ENCODE peak calls at places on chromosomes 12 and 14, in six cellular contexts. O is erythroblast, R is NCI-H510A, A is HS-27A, P is EL, M is putamen. F is an unnamed sample.

GRCh38 chr12:51855586-51856428 is 7.3 kb upstream of the FIGNL2 start:
- DNase-seq in R (no peak), P (peak), M (no peak), O (no peak), A (no peak), F (no peak)

GRCh38 chr12:6494968-6495367 is 1.1 kb downstream of the NCAPD2 start:
- DNase-seq in P (peak), R (no peak), A (no peak), M (no peak), O (peak), F (no peak)

GRCh38 chr12:56413392-56413791 is 35.8 kb downstream of the TIMELESS start:
- DNase-seq in M (no peak), P (no peak), O (no peak), A (no peak), R (no peak), F (no peak)

GRCh38 chr12:71591601-71592000 is 72.0 kb downstream of the ZFC3H1 start:
- DNase-seq in O (no peak), P (no peak), R (no peak), A (no peak), M (no peak), F (no peak)

GRCh38 chr12:42447371-42447786 is 121.4 kb downstream of the PPHLN1 start:
- DNase-seq in P (no peak), R (no peak), A (no peak), M (no peak), O (no peak), F (no peak)

GRCh38 chr12:102740157-102741032 is 176.6 kb downstream of the PAH start:
- DNase-seq in P (peak), A (peak), M (peak), R (no peak), O (no peak), F (no peak)

GRCh38 chr14:71117839-71118743 is 210.8 kb downstream of the PCNX1 start:
- DNase-seq in M (no peak), O (no peak), R (no peak), P (peak), A (no peak), F (no peak)

GRCh38 chr12:111076611-111077451 is 156.5 kb upstream of the MYL2 start:
- DNase-seq in M (no peak), A (no peak), P (no peak), R (no peak), O (no peak), F (no peak)